ENCODE peak calls at places on chromosomes 11 and 22, in seven cellular contexts. Y is trophoblast cell, C is H1, M is IMR-90, P is neuronal stem cell, G is mesenchymal stem cell, V is H9. W is an unnamed sample.

GRCh38 chr11:6737872-6738466 is 33.8 kb downstream of the OR2AG2 start:
- DNase-seq in G (peak), Y (peak), C (peak), V (peak), P (no peak), M (peak), W (peak)

GRCh38 chr22:43829448-43829821 is 17.3 kb upstream of the EFCAB6 start:
- DNase-seq in Y (no peak), P (no peak), G (no peak), C (no peak), V (no peak), M (peak), W (no peak)

GRCh38 chr11:61787928-61788491 is 4.4 kb downstream of the TMEM258 start:
- DNase-seq in G (peak), P (peak), M (peak), Y (peak), C (peak), V (peak), W (peak)

GRCh38 chr11:65204646-65205601 is 23.2 kb downstream of the CAPN1 start:
- DNase-seq in P (peak), Y (peak), V (peak), C (peak), M (peak), G (peak), W (peak)

GRCh38 chr22:44532466-44533025 is 34.5 kb upstream of the RTL6 start:
- DNase-seq in C (no peak), V (no peak), Y (no peak), P (no peak), M (no peak), G (no peak), W (no peak)

GRCh38 chr11:783581-784015 is 6.3 kb downstream of the CEND1 start:
- DNase-seq in C (peak), M (peak), V (peak), G (peak), P (peak), Y (peak), W (peak)

GRCh38 chr11:58813693-58814092 is 30.8 kb downstream of the GLYATL2 start:
- DNase-seq in C (no peak), Y (no peak), V (no peak), G (no peak), M (no peak), P (no peak), W (peak)

GRCh38 chr22:44728761-44729261 is 23.6 kb upstream of the ARHGAP8 start:
- DNase-seq in G (no peak), P (no peak), Y (no peak), V (no peak), C (no peak), M (no peak), W (no peak)

GRCh38 chr11:114315749-114316368 is 19.7 kb downstream of the NNMT start:
- DNase-seq in V (no peak), C (no peak), Y (no peak), P (no peak), M (no peak), G (peak), W (peak)

GRCh38 chr11:44456544-44457270 is 108.8 kb upstream of the CD82 start:
- DNase-seq in V (no peak), M (no peak), Y (no peak), C (peak), P (no peak), G (no peak), W (peak)

GRCh38 chr11:1150095-1150494 is 7.7 kb upstream of the MUC5AC start:
- DNase-seq in V (no peak), G (no peak), C (no peak), M (no peak), P (no peak), Y (no peak), W (no peak)

GRCh38 chr22:47203554-47203991 is 441.1 kb downstream of the TBC1D22A start:
- DNase-seq in M (no peak), P (no peak), V (no peak), G (no peak), C (peak), Y (no peak), W (no peak)

GRCh38 chr22:26981111-26981510 is 323.7 kb downstream of the MIAT start:
- DNase-seq in C (no peak), V (no peak), P (no peak), M (no peak), G (no peak), Y (no peak), W (no peak)

GRCh38 chr11:134380229-134380628 is 31.8 kb downstream of the B3GAT1 start:
- DNase-seq in G (no peak), V (no peak), C (no peak), Y (no peak), P (no peak), M (no peak), W (no peak)
- H4K8ac ChIP-seq in G (no peak), V (no peak), C (no peak), Y (no peak), P (no peak), M (no peak), W (no peak)

GRCh38 chr11:75248924-75249256 is 8.3 kb downstream of the TPBGL start:
- DNase-seq in G (no peak), P (no peak), Y (no peak), M (no peak), V (no peak), C (no peak), W (no peak)
- H4K8ac ChIP-seq in G (no peak), P (no peak), Y (no peak), M (no peak), V (no peak), C (no peak), W (no peak)

GRCh38 chr11:69283446-69283845 is 10.5 kb upstream of the MYEOV start:
- DNase-seq in Y (no peak), M (no peak), P (no peak), G (no peak), V (no peak), C (no peak), W (peak)

GRCh38 chr11:69280451-69280850 is 13.5 kb upstream of the MYEOV start:
- DNase-seq in G (no peak), Y (no peak), P (no peak), C (no peak), V (no peak), M (peak), W (no peak)

GRCh38 chr11:69278091-69278867 is 15.7 kb upstream of the MYEOV start:
- DNase-seq in M (no peak), G (no peak), P (no peak), Y (peak), C (no peak), V (no peak), W (no peak)

GRCh38 chr11:69284081-69284511 is 9.9 kb upstream of the MYEOV start:
- DNase-seq in M (no peak), P (no peak), V (no peak), C (no peak), Y (peak), G (no peak), W (peak)

GRCh38 chr11:69280994-69281393 is 13.0 kb upstream of the MYEOV start:
- DNase-seq in P (no peak), M (peak), Y (no peak), C (no peak), G (peak), V (no peak), W (peak)
- H4K8ac ChIP-seq in P (no peak), M (peak), Y (no peak), C (no peak), G (no peak), V (no peak), W (no peak)

DNA sequence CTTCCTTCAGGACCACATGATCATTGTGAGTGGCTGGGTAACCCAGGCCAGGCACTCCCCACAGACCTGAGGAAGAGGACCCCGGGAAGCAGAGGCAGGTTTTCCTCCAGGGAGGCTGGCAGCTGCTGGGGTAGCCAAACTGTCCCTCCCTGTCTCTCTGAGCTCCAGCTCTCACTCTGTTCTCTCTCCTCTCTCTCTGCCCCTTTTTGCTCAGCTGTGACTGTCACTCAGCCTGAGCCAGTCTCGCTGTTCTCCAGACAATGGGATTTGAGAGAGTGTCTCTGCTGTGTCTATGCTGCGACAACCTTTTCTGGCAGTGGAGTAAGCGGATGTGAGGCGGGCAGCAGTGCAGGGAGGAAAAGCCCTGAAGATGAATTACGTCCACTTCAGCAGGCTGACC is 83.0 kb upstream of the NCAM1 start:
- DNase-seq in V (no peak), P (no peak), M (no peak), Y (no peak), C (no peak), G (no peak), W (no peak)
- H4K8ac ChIP-seq in V (no peak), P (no peak), M (no peak), Y (no peak), C (peak), G (no peak), W (no peak)

GRCh38 chr11:11237433-11237832 is 115.6 kb downstream of the CSNK2A3 start:
- DNase-seq in G (no peak), Y (no peak), C (no peak), P (no peak), M (no peak), V (no peak), W (no peak)
- H4K8ac ChIP-seq in G (no peak), Y (no peak), C (no peak), P (no peak), M (no peak), V (no peak), W (no peak)

GRCh38 chr11:117583063-117583801 is 213.8 kb downstream of the DSCAML1 start:
- DNase-seq in C (no peak), Y (no peak), V (peak), G (no peak), P (peak), M (no peak), W (peak)

GRCh38 chr11:117585631-117586030 is 211.4 kb downstream of the DSCAML1 start:
- DNase-seq in M (no peak), V (no peak), P (no peak), C (no peak), G (no peak), Y (no peak), W (no peak)

GRCh38 chr11:117584056-117584830 is 212.8 kb downstream of the DSCAML1 start:
- DNase-seq in Y (no peak), C (no peak), G (no peak), P (no peak), M (peak), V (no peak), W (no peak)

GRCh38 chr11:117580866-117581265 is 216.2 kb downstream of the DSCAML1 start:
- DNase-seq in G (no peak), P (no peak), C (no peak), Y (no peak), M (no peak), V (no peak), W (no peak)

GRCh38 chr11:117582491-117582890 is 214.5 kb downstream of the DSCAML1 start:
- DNase-seq in P (no peak), G (no peak), Y (no peak), V (no peak), C (no peak), M (no peak), W (no peak)
- H4K8ac ChIP-seq in P (no peak), G (no peak), Y (no peak), V (no peak), C (no peak), M (no peak), W (no peak)

DNA sequence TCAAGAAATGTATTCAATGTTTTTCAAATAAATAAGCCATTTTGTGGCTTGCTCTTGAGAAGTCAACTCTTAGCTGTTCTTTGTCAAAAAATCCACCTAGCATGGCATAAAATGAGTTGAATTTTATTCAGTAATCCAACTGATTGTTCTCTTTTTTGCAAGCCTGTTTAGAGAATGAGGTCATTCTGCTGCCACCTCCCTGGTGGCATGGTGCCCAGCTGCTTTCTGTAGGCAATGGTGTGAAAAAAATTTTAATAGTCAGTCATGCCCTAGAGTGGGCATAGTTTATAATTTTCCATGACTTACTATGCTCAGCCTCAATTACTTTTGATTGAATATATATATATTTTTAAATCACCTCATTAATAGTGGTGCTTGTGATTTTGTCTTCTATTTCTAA is 177.2 kb downstream of the INSC start:
- DNase-seq in Y (no peak), M (no peak), G (no peak), V (no peak), C (no peak), P (no peak), W (no peak)
- H4K8ac ChIP-seq in Y (no peak), M (no peak), G (no peak), V (no peak), C (no peak), P (no peak), W (no peak)

DNA sequence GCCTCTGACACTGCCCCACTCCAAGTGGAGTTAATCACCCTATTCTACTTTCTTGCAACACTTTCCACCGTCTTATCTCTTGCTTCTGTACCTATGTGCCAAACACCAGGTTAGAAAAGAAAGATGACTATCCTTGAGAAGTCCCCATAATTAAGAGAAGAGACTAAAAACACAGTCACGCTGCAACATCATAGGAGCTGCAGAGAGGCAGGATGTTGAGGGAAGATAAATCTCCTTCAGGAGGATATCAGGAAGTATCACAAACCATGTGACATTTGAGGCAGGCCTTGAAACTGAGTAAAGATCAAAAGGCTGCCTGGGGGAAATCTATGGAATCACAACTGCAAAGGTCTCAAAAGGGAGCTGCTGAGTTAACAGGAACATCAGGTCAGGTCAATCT is 24.8 kb downstream of the GAB2 start:
- DNase-seq in C (no peak), M (no peak), G (no peak), Y (no peak), P (no peak), V (no peak), W (peak)
- H4K8ac ChIP-seq in C (no peak), M (no peak), G (no peak), Y (no peak), P (no peak), V (no peak), W (no peak)

GRCh38 chr11:86116996-86117705 is 48.3 kb upstream of the PICALM start:
- DNase-seq in G (no peak), Y (peak), P (no peak), C (no peak), V (no peak), M (peak), W (no peak)
- H4K8ac ChIP-seq in G (no peak), Y (no peak), P (no peak), C (no peak), V (no peak), M (peak), W (no peak)

W was measured in mesendoderm.